ENCODE peak calls at places on chromosome 17, in five cellular contexts. V is HL-60, W is suprapubic skin, Z is fibroblast of villous mesenchyme, H is transverse colon. F is an unnamed sample.
A peak's percentile ranks its signal among the peaks of the same experiment; 100 is the strongest.

GRCh38 chr17:1206016-1206787 is 26.4 kb upstream of the ABR start:
- DNase-seq in V (no peak), W (no peak), Z (no peak), H (no peak), F (no peak)

GRCh38 chr17:66711403-66711802 is 123.5 kb upstream of the CACNG5 start:
- DNase-seq in V (no peak), W (no peak), Z (no peak), H (no peak), F (no peak)

GRCh38 chr17:80637286-80637703 is 92.7 kb downstream of the RPTOR start:
- DNase-seq in V (no peak), W (no peak), Z (no peak), H (no peak), F (no peak)

GRCh38 chr17:73474370-73474988 is 162.7 kb upstream of the CDC42EP4 start:
- DNase-seq in V (no peak), W (no peak), Z (peak; percentile 69), H (peak; percentile 67), F (peak; percentile 86)

GRCh38 chr17:27396941-27397340 is 59.3 kb upstream of the KSR1 start:
- DNase-seq in V (no peak), W (no peak), Z (peak; percentile 71), H (no peak), F (peak; percentile 43)

GRCh38 chr17:16199093-16199492 is 16.2 kb downstream of the NCOR1 start:
- DNase-seq in V (no peak), W (no peak), Z (peak; percentile 24), H (no peak), F (peak; percentile 41)

GRCh38 chr17:75032896-75033294 is 13.9 kb downstream of the ATP5PD start:
- DNase-seq in V (no peak), W (no peak), Z (no peak), H (no peak), F (peak; percentile 5)

GRCh38 chr17:4931974-4932373 is at the start of gene GP1BA:
- DNase-seq in V (no peak), W (no peak), Z (no peak), H (no peak), F (no peak)

GRCh38 chr17:49997773-49998703 is 3.0 kb upstream of the DLX3 start:
- DNase-seq in V (peak; percentile 62), W (peak; percentile 89), Z (peak; percentile 84), H (peak; percentile 83), F (peak; percentile 89)

GRCh38 chr17:49996121-49996494 is 1.1 kb upstream of the DLX3 start:
- DNase-seq in V (no peak), W (no peak), Z (no peak), H (no peak), F (no peak)

GRCh38 chr17:49998836-49999511 is 4.0 kb upstream of the DLX3 start:
- DNase-seq in V (no peak), W (peak; percentile 65), Z (no peak), H (no peak), F (no peak)

GRCh38 chr17:49996495-49997255 is 1.7 kb upstream of the DLX3 start:
- DNase-seq in V (peak; percentile 23), W (peak; percentile 79), Z (peak; percentile 17), H (peak; percentile 49), F (peak; percentile 34)

GRCh38 chr17:49997256-49997735 is 2.3 kb upstream of the DLX3 start:
- DNase-seq in V (no peak), W (no peak), Z (no peak), H (no peak), F (no peak)
- H3K4me3 ChIP-seq in V (no peak overlapping the region), W (peak overlapping the region; percentile 47), Z (no peak overlapping the region), H (no peak overlapping the region), F (no peak overlapping the region)

DNA sequence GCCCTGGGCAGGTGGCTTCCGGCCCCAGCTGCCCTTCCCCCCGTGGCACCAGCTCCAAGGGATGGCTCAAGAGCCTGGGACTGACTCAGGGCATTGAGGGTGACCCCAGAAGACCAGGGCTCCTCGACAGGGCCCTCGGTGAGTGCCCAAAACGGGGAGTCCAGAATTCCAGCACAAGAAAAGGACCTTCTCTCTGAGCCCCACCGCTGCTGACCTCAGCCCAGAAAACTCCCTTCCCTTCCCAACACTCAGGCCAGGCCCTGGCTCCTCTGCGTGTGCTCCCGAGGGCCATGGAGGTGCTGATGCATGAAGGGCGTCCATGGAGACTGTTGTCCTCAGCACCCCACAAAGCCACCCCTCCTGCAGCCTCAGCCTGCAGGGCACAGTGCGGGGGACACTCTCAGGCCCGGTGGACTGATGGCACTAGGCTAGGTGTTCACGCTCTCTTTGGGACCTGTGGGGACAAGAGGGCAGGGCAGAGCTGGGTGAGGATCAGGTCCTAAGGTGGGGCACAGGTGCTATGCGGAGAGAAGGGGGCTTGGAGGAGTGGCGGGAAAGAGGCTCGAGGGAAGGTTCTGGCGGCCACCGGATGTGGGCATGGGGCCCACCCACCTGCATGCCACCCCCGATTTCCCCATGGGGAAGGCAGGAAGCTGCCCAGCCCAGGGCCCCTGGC is 4.3 kb upstream of the TSPOAP1 start:
- DNase-seq in V (peak; percentile 93), W (no peak), Z (no peak), H (no peak), F (no peak)
- H3K4me3 ChIP-seq in V (peak overlapping the region; percentile 72), W (peak overlapping the region; percentile 48), Z (no peak overlapping the region), H (no peak overlapping the region), F (no peak overlapping the region)

GRCh38 chr17:40703652-40704051 is at the start of gene KRT24:
- DNase-seq in V (no peak), W (no peak), Z (no peak), H (no peak), F (no peak)

GRCh38 chr17:40702271-40702670 is 1.3 kb downstream of the KRT24 start:
- DNase-seq in V (no peak), W (no peak), Z (no peak), H (no peak), F (no peak)

GRCh38 chr17:40705567-40705966 is 2.0 kb upstream of the KRT24 start:
- DNase-seq in V (no peak), W (no peak), Z (no peak), H (no peak), F (no peak)

GRCh38 chr17:40707720-40708119 is 4.2 kb upstream of the KRT24 start:
- DNase-seq in V (peak; percentile 5), W (peak; percentile 84), Z (no peak), H (no peak), F (peak; percentile 3)
- H3K4me3 ChIP-seq in V (no peak overlapping the region), W (no peak overlapping the region), Z (no peak overlapping the region), H (no peak overlapping the region), F (no peak overlapping the region)

GRCh38 chr17:46903762-46904672 is 18.9 kb upstream of the GOSR2 start:
- DNase-seq in V (no peak), W (no peak), Z (no peak), H (no peak), F (no peak)
- H3K4me3 ChIP-seq in V (no peak overlapping the region), W (no peak overlapping the region), Z (no peak overlapping the region), H (no peak overlapping the region), F (no peak overlapping the region)

GRCh38 chr17:61453563-61453962 is 1.3 kb downstream of the TBX4 start:
- DNase-seq in V (no peak), W (no peak), Z (no peak), H (no peak), F (no peak)

GRCh38 chr17:61451538-61452300 is 503 bp upstream of the TBX4 start:
- DNase-seq in V (no peak), W (no peak), Z (no peak), H (no peak), F (no peak)

GRCh38 chr17:61449707-61450640 is 2.2 kb upstream of the TBX4 start:
- DNase-seq in V (no peak), W (no peak), Z (no peak), H (no peak), F (no peak)

GRCh38 chr17:61452301-61453290 is at the start of gene TBX4:
- DNase-seq in V (no peak), W (no peak), Z (no peak), H (no peak), F (no peak)

GRCh38 chr17:61450641-61451537 is 1.3 kb upstream of the TBX4 start:
- DNase-seq in V (no peak), W (peak; percentile 34), Z (no peak), H (no peak), F (no peak)
- H3K4me3 ChIP-seq in V (no peak overlapping the region), W (peak overlapping the region; percentile 43), Z (no peak overlapping the region), H (no peak overlapping the region), F (no peak overlapping the region)

F was measured in choroid plexus epithelial cell.